ENCODE peak calls at places on chromosomes 5 and 9, in five cellular contexts. X, Y, K, U and R are unnamed samples.
A peak's percentile ranks its signal among the peaks of the same experiment; 100 is the strongest.

GRCh38 chr9:92639124-92639523 is 30.8 kb downstream of the IPPK start:
- DNase-seq in X (no peak), Y (no peak), K (no peak), U (no peak), R (no peak)

GRCh38 chr5:101897914-101898313 is 398.2 kb downstream of the SLCO4C1 start:
- DNase-seq in X (peak; percentile 31), Y (no peak), K (no peak), U (no peak), R (no peak)

GRCh38 chr9:134707731-134708671 is 66.4 kb downstream of the COL5A1 start:
- DNase-seq in X (peak; percentile 13), Y (no peak), K (no peak), U (no peak), R (no peak)

GRCh38 chr9:127158995-127159801 is 36.8 kb upstream of the ANGPTL2 start:
- DNase-seq in X (peak; percentile 70), Y (peak; percentile 93), K (peak; percentile 35), U (peak; percentile 27), R (peak; percentile 89)

GRCh38 chr9:37432020-37432419 is 9.5 kb downstream of the GRHPR start:
- DNase-seq in X (no peak), Y (no peak), K (no peak), U (no peak), R (no peak)

GRCh38 chr5:65871182-65871581 is 55.2 kb upstream of the ERBIN start:
- DNase-seq in X (no peak), Y (peak; percentile 65), K (peak; percentile 56), U (no peak), R (peak; percentile 66)

GRCh38 chr9:37956904-37957663 is 53.2 kb upstream of the SLC25A51 start:
- DNase-seq in X (no peak), Y (no peak), K (no peak), U (peak; percentile 72), R (no peak)

GRCh38 chr5:14879393-14879792 is 7.8 kb upstream of the ANKH start:
- DNase-seq in X (no peak), Y (no peak), K (no peak), U (no peak), R (no peak)

GRCh38 chr5:93874080-93874479 is 132.7 kb upstream of the POU5F2 start:
- DNase-seq in X (no peak), Y (peak; percentile 18), K (no peak), U (no peak), R (peak; percentile 14)

GRCh38 chr9:124134526-124134925 is 123.0 kb downstream of the LHX2 start:
- DNase-seq in X (no peak), Y (no peak), K (no peak), U (no peak), R (no peak)

GRCh38 chr5:34715711-34716110 is 59.6 kb downstream of the RAI14 start:
- DNase-seq in X (no peak), Y (peak; percentile 49), K (no peak), U (no peak), R (peak; percentile 48)

GRCh38 chr5:179974281-179974945 is 66.7 kb upstream of the TBC1D9B start:
- DNase-seq in X (no peak), Y (no peak), K (no peak), U (no peak), R (no peak)

GRCh38 chr9:87309236-87309635 is 188.4 kb upstream of the DAPK1 start:
- DNase-seq in X (no peak), Y (peak; percentile 50), K (no peak), U (no peak), R (peak; percentile 59)

GRCh38 chr5:16791036-16791705 is 144.9 kb downstream of the MYO10 start:
- DNase-seq in X (peak; percentile 59), Y (peak; percentile 82), K (peak; percentile 37), U (peak; percentile 55), R (peak; percentile 82)

GRCh38 chr5:73693573-73694061 is 67.6 kb downstream of the ARHGEF28 start:
- DNase-seq in X (peak; percentile 8), Y (peak; percentile 74), K (no peak), U (peak; percentile 12), R (peak; percentile 48)

GRCh38 chr5:115415143-115415491 is 118.7 kb upstream of the CCDC112 start:
- DNase-seq in X (peak; percentile 29), Y (peak; percentile 84), K (peak; percentile 78), U (no peak), R (peak; percentile 24)

GRCh38 chr5:146474040-146474439 is 26.9 kb downstream of the TCERG1 start:
- DNase-seq in X (no peak), Y (no peak), K (no peak), U (no peak), R (no peak)

GRCh38 chr5:175796536-175797499 is 74.6 kb upstream of the CPLX2 start:
- DNase-seq in X (peak; percentile 98), Y (peak; percentile 85), K (peak; percentile 33), U (peak; percentile 82), R (peak; percentile 88)

GRCh38 chr9:128055222-128056040 is 11.7 kb downstream of the NAIF1 start:
- DNase-seq in X (peak; percentile 28), Y (peak; percentile 79), K (no peak), U (no peak), R (peak; percentile 67)

GRCh38 chr5:111869681-111870080 is 112.7 kb upstream of the NREP start:
- DNase-seq in X (no peak), Y (peak; percentile 41), K (no peak), U (no peak), R (no peak)

GRCh38 chr5:10797246-10797645 is 36.2 kb upstream of the DAP start:
- DNase-seq in X (no peak), Y (peak; percentile 36), K (no peak), U (no peak), R (peak; percentile 48)

GRCh38 chr9:93582550-93582949 is 6.2 kb downstream of the PHF2 start:
- DNase-seq in X (no peak), Y (no peak), K (no peak), U (no peak), R (no peak)

GRCh38 chr9:135328485-135329417 is 150.8 kb upstream of the PPP1R26 start:
- DNase-seq in X (no peak), Y (no peak), K (no peak), U (no peak), R (no peak)

GRCh38 chr9:131409458-131409992 is 15.6 kb downstream of the PRRC2B start:
- DNase-seq in X (no peak), Y (no peak), K (no peak), U (no peak), R (no peak)

GRCh38 chr9:116596646-116597045 is 90.5 kb upstream of the TRIM32 start:
- DNase-seq in X (peak; percentile 33), Y (no peak), K (no peak), U (no peak), R (no peak)

GRCh38 chr9:76887003-76887821 is 18.7 kb downstream of the PRUNE2 start:
- DNase-seq in X (no peak), Y (no peak), K (no peak), U (no peak), R (no peak)

GRCh38 chr9:126661521-126662251 is 48.0 kb downstream of the LMX1B start:
- DNase-seq in X (peak; percentile 72), Y (peak; percentile 11), K (peak; percentile 12), U (no peak), R (no peak)

GRCh38 chr5:83498585-83498984 is 27.0 kb downstream of the VCAN start:
- DNase-seq in X (no peak), Y (no peak), K (no peak), U (no peak), R (no peak)

GRCh38 chr9:84349706-84350105 is 9.1 kb upstream of the SLC28A3 start:
- DNase-seq in X (no peak), Y (peak; percentile 28), K (no peak), U (no peak), R (peak; percentile 44)

GRCh38 chr5:5364932-5365331 is 57.5 kb upstream of the ICE1 start:
- DNase-seq in X (no peak), Y (no peak), K (no peak), U (no peak), R (no peak)

DNA sequence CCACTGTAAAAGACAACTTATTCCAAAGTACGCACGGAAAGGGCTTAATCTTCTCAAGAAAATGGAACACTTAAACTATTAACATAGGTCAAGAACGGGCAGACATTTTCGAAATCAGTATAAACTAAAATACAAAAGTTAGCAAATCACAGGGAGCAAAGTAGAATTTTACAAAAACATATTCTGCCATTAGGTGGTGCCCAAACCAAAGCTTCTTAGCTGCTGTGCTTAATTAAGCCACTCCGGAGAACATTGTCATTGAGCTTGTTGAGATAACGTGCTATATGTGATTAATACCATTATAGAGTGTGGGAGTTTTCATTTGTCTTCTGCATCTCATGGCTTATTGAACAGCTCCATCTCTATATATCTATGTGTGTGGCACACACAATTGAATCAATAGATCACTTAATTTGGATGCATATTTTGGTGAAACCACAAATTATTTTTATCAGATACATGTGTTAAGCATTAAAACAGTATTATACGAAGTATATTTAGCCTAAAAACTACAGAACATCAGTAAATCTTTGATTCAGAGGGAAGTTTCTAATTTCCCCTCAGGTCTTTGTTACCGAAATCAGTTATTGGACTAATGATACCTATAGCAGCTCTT is 23.4 kb downstream of the UBLCP1 start:
- DNase-seq in X (peak; percentile 60), Y (peak; percentile 74), K (no peak), U (no peak), R (peak; percentile 54)
- TF ChIP-seq CTCF in X (peak; percentile 61), Y (peak; percentile 66), K (peak; percentile 46), U (peak; percentile 64), R (peak; percentile 48)

DNA sequence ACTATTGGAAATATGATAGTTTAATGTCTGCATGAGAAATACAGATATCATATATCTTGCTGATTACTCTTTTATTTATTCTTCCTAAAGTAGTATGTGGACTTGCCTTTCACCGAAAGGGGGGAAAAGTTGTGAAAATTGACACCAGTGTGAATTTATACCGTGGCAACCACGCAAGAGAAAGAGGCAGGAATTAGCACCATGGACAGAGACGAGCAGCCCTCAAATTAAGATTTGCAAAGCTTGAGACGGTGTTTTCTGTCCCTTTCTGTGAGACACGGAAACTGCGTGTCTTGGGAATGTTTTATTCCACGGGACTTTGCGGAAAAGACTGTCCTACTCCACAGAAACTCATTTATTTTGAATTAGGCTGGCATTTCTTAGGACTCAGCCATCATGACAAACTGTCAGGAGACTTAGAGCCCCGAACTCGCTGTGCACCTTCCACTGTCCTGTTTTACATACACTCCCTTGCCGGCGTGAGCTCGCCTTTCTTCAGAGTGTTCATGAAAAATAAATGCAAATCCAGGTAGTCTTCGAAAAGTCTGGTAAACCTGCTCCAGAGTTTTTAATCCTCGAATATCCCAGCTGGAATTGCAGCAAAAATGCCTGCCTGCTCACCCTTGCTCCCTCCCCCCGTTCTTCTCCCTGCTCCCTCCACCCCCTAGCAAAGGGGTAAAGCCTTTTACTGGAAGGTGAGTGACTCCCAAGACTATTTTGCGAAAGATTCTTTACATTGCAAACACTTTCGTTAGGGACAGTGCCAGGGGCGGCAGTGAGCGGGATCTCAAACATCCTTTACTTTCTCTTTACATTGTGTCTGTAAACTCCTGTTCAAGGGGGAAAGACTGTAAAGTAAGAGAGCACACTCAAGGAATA is 3.8 kb upstream of the ELAVL2 start:
- DNase-seq in X (peak; percentile 77), Y (peak; percentile 14), K (no peak), U (no peak), R (peak; percentile 9)
- H3K4me3 ChIP-seq in X (peak overlapping the region; percentile 55), Y (no peak overlapping the region), K (no peak overlapping the region), U (no peak overlapping the region), R (no peak overlapping the region)

DNA sequence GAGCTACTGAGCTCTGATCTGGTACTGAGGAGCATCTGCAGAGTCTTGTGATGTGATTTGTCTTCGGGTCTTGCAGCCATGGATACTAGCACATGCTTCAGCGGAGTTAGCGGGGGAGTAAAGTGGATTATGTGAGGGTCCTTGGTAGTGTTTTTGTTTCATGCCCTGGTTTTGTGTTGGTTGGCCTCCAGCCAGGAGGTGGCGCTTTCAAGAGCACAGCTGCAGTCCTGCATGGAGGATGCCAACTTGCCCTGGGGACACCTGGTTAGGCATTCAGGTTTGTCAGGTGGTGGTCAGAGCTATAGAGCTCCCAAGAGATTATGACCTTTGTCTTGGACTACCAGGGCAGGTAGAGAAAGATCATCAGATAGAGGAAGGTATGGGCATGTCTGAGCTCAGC is 185.8 kb upstream of the CDH6 start:
- DNase-seq in X (no peak), Y (no peak), K (no peak), U (no peak), R (no peak)
- TF ChIP-seq CTCF in X (no peak), Y (no peak), K (no peak), U (no peak), R (no peak)

GRCh38 chr9:708556-709432 is 132.7 kb upstream of the DMRT1 start:
- DNase-seq in X (no peak), Y (no peak), K (no peak), U (no peak), R (no peak)
- H3K4me3 ChIP-seq in X (no peak overlapping the region), Y (peak overlapping the region; percentile 42), K (no peak overlapping the region), U (no peak overlapping the region), R (peak overlapping the region; percentile 46)